ENCODE peak calls at places on chromosomes 1 and 21, in six cellular contexts. P is mesenchymal stem cell, T is IMR-90, U is neuronal stem cell, W is trophoblast cell, G is H1. D is an unnamed sample.

GRCh38 chr1:107964397-107965111 is 426 bp downstream of the VAV3 start:
- DNase-seq in U (peak; percentile 15), P (no peak), W (peak; percentile 34), G (peak; percentile 77), T (no peak), D (peak; percentile 61)

GRCh38 chr1:149849947-149850360 is 49.4 kb upstream of the BOLA1 start:
- DNase-seq in P (peak; percentile 20), W (peak; percentile 8), T (no peak), G (no peak), U (no peak), D (peak; percentile 22)

GRCh38 chr1:36486088-36486435 is 3.3 kb upstream of the CSF3R start:
- DNase-seq in U (no peak), P (no peak), G (no peak), W (no peak), T (no peak), D (no peak)

GRCh38 chr1:176897350-176898236 is 266.9 kb downstream of the ASTN1 start:
- DNase-seq in P (peak; percentile 65), T (peak; percentile 61), W (peak; percentile 93), G (peak; percentile 94), U (peak; percentile 78), D (peak; percentile 82)

GRCh38 chr1:220335668-220336067 is 63.4 kb upstream of the RAB3GAP2 start:
- DNase-seq in P (no peak), T (no peak), U (no peak), G (no peak), W (no peak), D (no peak)

GRCh38 chr1:201309420-201309819 is 26.1 kb downstream of the PKP1 start:
- DNase-seq in W (peak; percentile 99), P (peak; percentile 24), T (peak; percentile 12), U (peak; percentile 57), G (peak; percentile 69), D (peak; percentile 98)

GRCh38 chr1:119762409-119762808 is 6.3 kb downstream of the HMGCS2 start:
- DNase-seq in W (no peak), T (no peak), G (no peak), P (no peak), U (no peak), D (no peak)

GRCh38 chr1:11847667-11848445 is at the start of gene NPPA:
- DNase-seq in P (no peak), W (no peak), G (no peak), U (no peak), T (peak; percentile 19), D (peak; percentile 27)

GRCh38 chr1:33361553-33362262 is 40.8 kb upstream of the A3GALT2 start:
- DNase-seq in G (no peak), P (peak; percentile 68), U (no peak), T (no peak), W (no peak), D (peak; percentile 89)

GRCh38 chr1:193355179-193355578 is 168.8 kb upstream of the B3GALT2 start:
- DNase-seq in T (peak; percentile 51), U (no peak), P (peak; percentile 36), G (no peak), W (peak; percentile 30), D (no peak)

GRCh38 chr1:226640737-226641136 is 92.2 kb downstream of the STUM start:
- DNase-seq in W (no peak), P (no peak), U (no peak), T (no peak), G (no peak), D (no peak)

GRCh38 chr1:164560076-164560475 is 1.1 kb downstream of the PBX1 start:
- DNase-seq in P (peak; percentile 54), U (no peak), T (no peak), G (no peak), W (peak; percentile 34), D (no peak)

GRCh38 chr21:14482165-14482564 is 64.0 kb downstream of the SAMSN1 start:
- DNase-seq in G (no peak), T (no peak), U (no peak), P (no peak), W (peak; percentile 16), D (no peak)

GRCh38 chr1:15501208-15502032 is 22.6 kb downstream of the CASP9 start:
- DNase-seq in P (peak; percentile 57), G (peak; percentile 90), W (peak; percentile 81), T (peak; percentile 49), U (peak; percentile 48), D (peak; percentile 73)

GRCh38 chr1:18803859-18804258 is 55.6 kb downstream of the TAS1R2 start:
- DNase-seq in T (no peak), W (no peak), G (no peak), P (no peak), U (no peak), D (no peak)

GRCh38 chr1:116571215-116571919 is 541 bp upstream of the CD58 start:
- DNase-seq in G (no peak), W (peak; percentile 39), P (peak; percentile 17), U (no peak), T (no peak), D (peak; percentile 34)

GRCh38 chr1:205578780-205579571 is 52.8 kb downstream of the ELK4 start:
- DNase-seq in U (no peak), G (no peak), P (no peak), T (no peak), W (no peak), D (no peak)

GRCh38 chr1:213956295-213956770 is 31.4 kb upstream of the PROX1 start:
- DNase-seq in P (no peak), T (no peak), U (no peak), W (no peak), G (no peak), D (no peak)

GRCh38 chr1:89112871-89113613 is 12.9 kb downstream of the GBP2 start:
- DNase-seq in U (no peak), T (no peak), G (no peak), P (no peak), W (peak; percentile 82), D (no peak)

GRCh38 chr1:184143449-184143848 is 91.9 kb downstream of the TSEN15 start:
- DNase-seq in G (no peak), U (no peak), T (peak; percentile 33), P (peak; percentile 92), W (no peak), D (no peak)

GRCh38 chr1:178575611-178576331 is 62.9 kb downstream of the TEX35 start:
- DNase-seq in T (peak; percentile 60), G (no peak), U (no peak), P (peak; percentile 37), W (no peak), D (no peak)

GRCh38 chr1:24216254-24216653 is 29.2 kb upstream of the IFNLR1 start:
- DNase-seq in T (no peak), W (no peak), G (no peak), P (no peak), U (no peak), D (no peak)

GRCh38 chr1:149844096-149844495 is 55.3 kb upstream of the BOLA1 start:
- DNase-seq in G (no peak), P (peak; percentile 69), T (peak; percentile 78), U (no peak), W (peak; percentile 55), D (peak; percentile 27)

GRCh38 chr1:212301570-212301969 is 16.4 kb downstream of the PPP2R5A start:
- DNase-seq in U (no peak), P (no peak), W (no peak), T (no peak), G (no peak), D (no peak)

GRCh38 chr1:53653200-53653575 is 85.8 kb downstream of the GLIS1 start:
- DNase-seq in W (no peak), U (no peak), P (no peak), T (no peak), G (no peak), D (no peak)
- H3K36me3 ChIP-seq in W (no peaks in the 10 kb centered on the region), U (no peaks in the 10 kb centered on the region), P (no peaks in the 10 kb centered on the region), T (no peaks in the 10 kb centered on the region), G (no peaks in the 10 kb centered on the region), D (no peaks in the 10 kb centered on the region)

GRCh38 chr1:41496080-41497055 is 11.9 kb upstream of the EDN2 start:
- DNase-seq in W (peak; percentile 94), P (peak; percentile 68), U (peak; percentile 89), T (peak; percentile 83), G (peak; percentile 88), D (peak; percentile 96)
- H3K4ac ChIP-seq in W (peak overlapping the region; percentile 78), P (peak overlapping the region; percentile 79), U (peak overlapping the region; percentile 99), T (peak overlapping the region; percentile 98), G (peak overlapping the region; percentile 78), D (peak overlapping the region; percentile 94)

GRCh38 chr1:66283583-66284041 is 250.3 kb upstream of the SGIP1 start:
- DNase-seq in P (no peak), G (no peak), W (no peak), U (no peak), T (peak; percentile 67), D (no peak)
- H3K36me3 ChIP-seq in P (no peaks in the 10 kb centered on the region), G (no peaks in the 10 kb centered on the region), W (no peaks in the 10 kb centered on the region), U (no peaks in the 10 kb centered on the region), T (no peaks in the 10 kb centered on the region), D (no peaks in the 10 kb centered on the region)

DNA sequence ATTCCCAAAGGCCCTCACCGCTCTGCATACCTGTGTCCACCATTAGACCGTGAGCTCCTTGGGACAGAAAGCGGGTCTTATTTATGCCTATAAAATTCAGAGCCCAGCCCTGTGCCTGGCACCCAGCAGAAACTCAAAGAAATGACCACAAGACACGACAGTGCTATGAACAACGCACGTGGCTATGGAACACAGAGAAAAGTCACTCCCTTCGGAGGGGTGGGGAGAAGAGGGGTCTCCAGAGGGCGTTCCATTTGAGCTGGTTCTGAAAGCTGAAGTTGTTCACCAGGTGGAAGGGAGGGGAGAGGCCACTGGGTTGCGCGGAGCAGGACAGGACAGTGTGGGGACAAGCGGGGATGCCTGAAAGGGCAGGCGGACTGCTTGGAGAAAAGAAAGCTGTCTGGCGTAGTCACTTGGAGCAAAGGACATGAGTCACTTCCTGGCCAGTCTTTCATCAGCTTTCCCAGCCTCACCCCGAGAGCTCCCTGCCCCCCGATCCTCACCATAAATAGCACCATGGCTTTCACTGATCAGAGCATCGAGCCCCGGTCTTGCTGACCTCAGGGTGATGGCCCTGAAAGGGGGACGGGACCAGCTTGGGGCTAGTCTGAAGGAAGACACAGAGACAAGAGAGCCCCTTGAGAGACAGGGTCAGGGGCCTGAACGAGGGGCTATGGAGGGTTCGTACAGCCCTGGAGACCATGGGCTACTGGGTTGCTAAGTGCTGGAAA is 28.5 kb downstream of the ECE1 start:
- DNase-seq in T (peak; percentile 96), G (no peak), W (peak; percentile 25), P (peak; percentile 100), U (no peak), D (peak; percentile 82)
- H3K4ac ChIP-seq in T (peak overlapping the region; percentile 99), G (peak overlapping the region; percentile 54), W (no peak overlapping the region), P (peak overlapping the region; percentile 92), U (no peak overlapping the region), D (no peak overlapping the region)

GRCh38 chr1:26844389-26844788 is 17.9 kb downstream of the ZDHHC18 start:
- DNase-seq in W (no peak), P (no peak), T (no peak), U (no peak), G (no peak), D (no peak)

GRCh38 chr1:26851106-26851684 is 11.8 kb upstream of the SFN start:
- DNase-seq in G (no peak), W (no peak), P (no peak), U (no peak), T (no peak), D (peak; percentile 39)

GRCh38 chr1:26848947-26849774 is 13.8 kb upstream of the SFN start:
- DNase-seq in W (no peak), U (no peak), P (peak; percentile 62), T (peak; percentile 90), G (no peak), D (no peak)

GRCh38 chr1:26852701-26853100 is 10.2 kb upstream of the SFN start:
- DNase-seq in G (no peak), W (no peak), P (no peak), T (no peak), U (no peak), D (no peak)

GRCh38 chr1:26848499-26848898 is 14.4 kb upstream of the SFN start:
- DNase-seq in W (no peak), T (no peak), G (no peak), U (no peak), P (no peak), D (no peak)
- H3K36me3 ChIP-seq in W (peaks cover 63% of the 10 kb centered on the region), T (peaks cover 44% of the 10 kb centered on the region), G (peaks cover 25% of the 10 kb centered on the region), U (peaks cover 41% of the 10 kb centered on the region), P (peaks cover 69% of the 10 kb centered on the region), D (peaks cover 18% of the 10 kb centered on the region)

GRCh38 chr1:28736450-28737244 is at the start of gene YTHDF2:
- DNase-seq in W (peak; percentile 97), T (peak; percentile 96), P (peak; percentile 97), U (peak; percentile 99), G (peak; percentile 97), D (peak; percentile 99)
- H3K4ac ChIP-seq in W (peak within 1 kb of the TSS; percentile 89), T (peak within 1 kb of the TSS; percentile 89), P (peak within 1 kb of the TSS; percentile 100), U (peak within 1 kb of the TSS; percentile 58), G (peak within 1 kb of the TSS; percentile 47), D (peak within 1 kb of the TSS; percentile 100)